ENCODE peak calls at places on chromosomes 6 and 20, in six cellular contexts. H is sigmoid colon, B is cardiac muscle cell, W is ascending aorta, K is transverse colon, Q is breast epithelium. G is an unnamed sample.

GRCh38 chr20:10863337-10864060 is 189.7 kb upstream of the JAG1 start:
- DNase-seq in W (no peak), K (no peak), H (no peak), B (no peak), Q (no peak), G (no peak)

GRCh38 chr6:35343092-35343834 is 905 bp downstream of the PPARD start:
- DNase-seq in Q (no peak), H (peak; percentile 81), W (no peak), B (no peak), K (peak; percentile 47), G (peak; percentile 66)

GRCh38 chr20:58851969-58852458 is 502 bp upstream of the GNAS start:
- DNase-seq in W (no peak), K (no peak), Q (no peak), B (no peak), H (no peak), G (no peak)

GRCh38 chr20:4087923-4088322 is 72.6 kb upstream of the RNF24 start:
- DNase-seq in H (no peak), B (no peak), W (no peak), Q (no peak), K (no peak), G (no peak)

GRCh38 chr6:140427842-140428241 is 1053.4 kb upstream of the CITED2 start:
- DNase-seq in K (no peak), B (no peak), W (no peak), H (no peak), Q (no peak), G (no peak)

GRCh38 chr6:71248306-71248705 is 40.3 kb upstream of the OGFRL1 start:
- DNase-seq in W (no peak), Q (no peak), B (no peak), K (no peak), H (no peak), G (no peak)

GRCh38 chr6:38724343-38724742 is 9.2 kb downstream of the DNAH8 start:
- DNase-seq in H (no peak), K (no peak), B (no peak), Q (no peak), W (no peak), G (no peak)

GRCh38 chr6:28985396-28986164 is 19.5 kb downstream of the ZNF311 start:
- DNase-seq in H (peak; percentile 93), W (no peak), K (peak; percentile 86), B (peak; percentile 95), Q (peak; percentile 84), G (peak; percentile 84)

GRCh38 chr6:135118142-135118730 is 62.9 kb upstream of the MYB start:
- DNase-seq in Q (no peak), B (no peak), W (no peak), H (no peak), K (no peak), G (no peak)

GRCh38 chr6:144588674-144589325 is 303.7 kb downstream of the UTRN start:
- DNase-seq in H (no peak), K (no peak), B (no peak), W (no peak), Q (no peak), G (no peak)

GRCh38 chr6:134719850-134720249 is 230.1 kb downstream of the ALDH8A1 start:
- DNase-seq in K (no peak), W (no peak), B (no peak), Q (no peak), H (no peak), G (no peak)

GRCh38 chr6:6599468-6599873 is 11.0 kb downstream of the LY86 start:
- DNase-seq in Q (no peak), H (peak; percentile 72), K (peak; percentile 13), B (no peak), W (peak; percentile 27), G (peak; percentile 73)

GRCh38 chr6:139706949-139707348 is 332.5 kb upstream of the CITED2 start:
- DNase-seq in H (no peak), K (no peak), W (no peak), Q (no peak), B (no peak), G (no peak)

GRCh38 chr6:13262302-13263006 is 65.9 kb downstream of the TBC1D7 start:
- DNase-seq in Q (no peak), W (no peak), B (no peak), K (no peak), H (no peak), G (no peak)

GRCh38 chr6:73032586-73032985 is 192.7 kb downstream of the KHDC1L start:
- DNase-seq in W (no peak), H (no peak), Q (no peak), B (no peak), K (no peak), G (no peak)

GRCh38 chr20:56949318-56949717 is 317.1 kb downstream of the BMP7 start:
- DNase-seq in B (no peak), H (no peak), W (no peak), Q (no peak), K (no peak), G (no peak)

GRCh38 chr6:155185544-155185943 is 78.3 kb upstream of the CLDN20 start:
- DNase-seq in Q (no peak), H (no peak), K (peak; percentile 52), B (no peak), W (no peak), G (no peak)

GRCh38 chr20:611047-611842 is 1.1 kb upstream of the TCF15 start:
- DNase-seq in K (no peak), W (no peak), B (no peak), Q (no peak), H (no peak), G (no peak)
- H3K27ac ChIP-seq in K (no peak overlapping the region), W (no peak overlapping the region), B (no peak overlapping the region), Q (no peak overlapping the region), H (no peak overlapping the region), G (peak overlapping the region; percentile 15)

GRCh38 chr6:107805504-107805903 is 18.6 kb downstream of the SCML4 start:
- DNase-seq in H (no peak), Q (no peak), W (no peak), B (no peak), K (no peak), G (no peak)

GRCh38 chr6:107803957-107804356 is 20.2 kb downstream of the SCML4 start:
- DNase-seq in H (no peak), W (no peak), B (peak; percentile 26), Q (no peak), K (no peak), G (no peak)

GRCh38 chr6:107801195-107801594 is 22.9 kb downstream of the SCML4 start:
- DNase-seq in H (no peak), K (no peak), Q (no peak), W (no peak), B (no peak), G (no peak)

GRCh38 chr6:107794771-107795170 is 29.3 kb downstream of the SCML4 start:
- DNase-seq in W (no peak), B (no peak), K (no peak), Q (no peak), H (no peak), G (no peak)

GRCh38 chr6:107800564-107801164 is 23.4 kb downstream of the SCML4 start:
- DNase-seq in K (no peak), B (no peak), H (no peak), Q (no peak), W (no peak), G (no peak)
- TF ChIP-seq CTCF in K (no peak), B (peak; percentile 37), H (no peak), Q (no peak), W (no peak), G (no peak)

GRCh38 chr20:62351469-62352401 is 15.4 kb downstream of the LAMA5 start:
- DNase-seq in Q (no peak), W (no peak), K (no peak), H (no peak), B (no peak), G (no peak)

GRCh38 chr20:62354811-62355341 is 12.2 kb downstream of the LAMA5 start:
- DNase-seq in B (no peak), H (peak; percentile 61), K (no peak), Q (no peak), W (no peak), G (no peak)

GRCh38 chr20:62352402-62353288 is 14.5 kb downstream of the LAMA5 start:
- DNase-seq in H (peak; percentile 96), Q (peak; percentile 90), K (no peak), B (no peak), W (no peak), G (peak; percentile 96)

GRCh38 chr20:62354031-62354808 is 12.9 kb downstream of the LAMA5 start:
- DNase-seq in K (no peak), W (no peak), B (no peak), Q (no peak), H (no peak), G (peak; percentile 57)

DNA sequence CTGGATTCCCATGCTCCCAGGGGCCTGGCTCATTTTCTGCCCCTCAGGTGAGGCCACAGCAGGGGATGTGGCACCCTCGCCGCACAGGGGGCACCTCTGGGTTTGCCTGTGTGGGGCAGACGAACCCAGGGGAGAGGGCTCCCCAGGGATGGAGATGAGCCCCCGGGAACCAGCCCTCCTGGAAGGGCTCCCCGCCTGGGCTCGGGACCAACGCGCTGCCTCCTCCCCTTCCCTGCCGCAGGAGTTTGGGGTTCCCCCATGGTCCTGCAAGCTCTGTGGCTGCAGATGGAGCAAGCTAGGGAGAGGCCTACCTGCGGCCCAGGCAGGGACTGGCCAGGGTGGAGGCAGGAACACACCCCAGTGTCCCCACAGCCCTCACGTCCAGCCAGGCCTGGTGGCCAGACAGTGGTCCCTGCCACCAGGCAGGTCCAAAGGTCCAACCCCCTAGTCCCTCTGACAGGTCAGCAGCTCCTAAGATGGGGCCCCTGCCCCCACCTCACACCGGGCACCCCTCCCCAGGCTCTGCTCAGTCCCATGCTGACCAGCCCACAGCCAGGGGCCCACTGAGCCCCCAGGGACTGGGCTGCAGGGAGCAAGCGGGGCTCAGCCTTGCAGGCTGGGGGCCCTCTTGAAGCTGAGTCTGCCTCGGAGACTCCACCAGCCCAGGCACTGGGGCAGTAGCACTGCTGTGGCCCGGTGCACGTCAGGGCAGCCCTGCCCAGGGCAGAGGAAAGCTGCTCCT is 13.7 kb downstream of the LAMA5 start:
- DNase-seq in Q (no peak), H (no peak), W (no peak), B (no peak), K (no peak), G (no peak)
- H3K4me1 ChIP-seq in Q (peaks cover 33% of the 10 kb centered on the region), H (no peaks in the 10 kb centered on the region), W (peaks cover 63% of the 10 kb centered on the region), B (peaks cover 21% of the 10 kb centered on the region), K (peaks cover 40% of the 10 kb centered on the region), G (peaks cover 52% of the 10 kb centered on the region)

GRCh38 chr20:37309941-37310590 is 20.6 kb downstream of the MANBAL start:
- DNase-seq in K (no peak), W (no peak), H (peak; percentile 71), Q (peak; percentile 70), B (no peak), G (no peak)

GRCh38 chr20:37311710-37312355 is 22.4 kb downstream of the MANBAL start:
- DNase-seq in Q (no peak), W (no peak), B (no peak), H (peak; percentile 62), K (no peak), G (no peak)

GRCh38 chr20:37310951-37311350 is 21.5 kb downstream of the MANBAL start:
- DNase-seq in H (peak; percentile 63), B (no peak), K (no peak), Q (no peak), W (no peak), G (no peak)

GRCh38 chr20:37308098-37309050 is 18.9 kb downstream of the MANBAL start:
- DNase-seq in H (peak; percentile 37), W (no peak), K (no peak), B (no peak), Q (no peak), G (no peak)

DNA sequence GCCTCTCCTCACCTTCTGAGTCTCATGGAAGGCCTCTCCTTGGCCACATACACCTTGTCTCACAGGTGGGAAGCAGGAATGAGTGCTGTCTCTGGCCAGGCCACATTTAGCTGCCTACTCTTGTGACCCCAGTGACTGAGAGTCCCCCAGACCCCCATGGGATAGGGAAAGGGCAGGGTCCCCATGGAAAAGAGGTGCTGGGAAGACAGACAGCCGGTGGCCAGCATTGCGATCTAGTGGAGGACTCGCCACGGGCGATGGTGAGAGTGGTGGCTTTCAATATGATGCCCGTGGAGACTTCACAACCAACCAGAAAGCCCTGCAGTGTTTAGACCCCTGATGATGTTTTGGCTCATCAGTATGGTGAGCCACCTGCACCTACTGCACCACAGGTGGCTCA is 19.8 kb downstream of the MANBAL start:
- DNase-seq in B (no peak), K (no peak), Q (no peak), W (no peak), H (peak; percentile 39), G (no peak)
- H3K27ac ChIP-seq in B (peak overlapping the region; percentile 80), K (peak overlapping the region; percentile 57), Q (peak overlapping the region; percentile 82), W (no peak overlapping the region), H (peak overlapping the region; percentile 57), G (no peak overlapping the region)

G was measured in heart left ventricle.